ENCODE peak calls at places on chromosome 21, in six cellular contexts. F is uterus, O is WTC11, R is NCI-H2081, W is GM23338, E is GM04504. D is an unnamed sample.
A peak's percentile ranks its signal among the peaks of the same experiment; 100 is the strongest.

GRCh38 chr21:46424062-46424591 is 34.6 kb upstream of the DIP2A start:
- DNase-seq in F (no peak), E (no peak), W (no peak), O (no peak), R (no peak), D (no peak)

GRCh38 chr21:31720739-31721138 is 11.2 kb downstream of the SCAF4 start:
- DNase-seq in W (no peak), O (no peak), F (no peak), R (no peak), E (no peak), D (no peak)

GRCh38 chr21:15446193-15446592 is 283.6 kb upstream of the USP25 start:
- DNase-seq in R (no peak), O (peak; percentile 12), E (no peak), W (peak; percentile 23), F (no peak), D (no peak)

GRCh38 chr21:46109251-46110221 is 11.6 kb downstream of the COL6A2 start:
- DNase-seq in R (no peak), F (no peak), E (no peak), O (no peak), W (no peak), D (no peak)

GRCh38 chr21:20570824-20571232 is 427.4 kb upstream of the NCAM2 start:
- DNase-seq in R (no peak), E (no peak), W (peak; percentile 90), O (peak; percentile 47), F (no peak), D (no peak)

GRCh38 chr21:42010507-42011493 is 640 bp upstream of the ZBTB21 start:
- DNase-seq in W (peak; percentile 55), R (peak; percentile 13), O (peak; percentile 38), F (no peak), E (peak; percentile 28), D (no peak)

GRCh38 chr21:43921979-43922945 is 57.2 kb downstream of the AGPAT3 start:
- DNase-seq in F (no peak), O (no peak), R (no peak), E (no peak), W (no peak), D (no peak)

GRCh38 chr21:38800924-38801744 is 4.6 kb upstream of the ETS2 start:
- DNase-seq in O (no peak), E (no peak), F (no peak), R (no peak), W (no peak), D (no peak)

GRCh38 chr21:42469272-42469671 is 26.8 kb downstream of the RSPH1 start:
- DNase-seq in O (no peak), F (no peak), E (no peak), R (no peak), W (no peak), D (no peak)

D was measured in mucosa of gallbladder.